ENCODE peak calls at places on chromosomes 4 and X, in four cellular contexts. J is foreskin keratinocyte, Z is cardiac muscle cell, U is psoas muscle. X is an unnamed sample.

GRCh38 chr4:184347251-184348239 is 126.8 kb downstream of the IRF2 start:
- DNase-seq in Z (peak), U (peak), J (peak), X (peak)

GRCh38 chr4:38078590-38079381 is 118.6 kb downstream of the PTTG2 start:
- DNase-seq in J (peak), U (no peak), Z (no peak), X (no peak)

GRCh38 chrX:12330841-12331240 is 192.6 kb downstream of the FRMPD4 start:
- DNase-seq in Z (no peak), U (no peak), J (no peak), X (no peak)

GRCh38 chr4:122621010-122621616 is at the start of gene IL21:
- DNase-seq in Z (no peak), J (no peak), U (no peak), X (no peak)

GRCh38 chr4:67746797-67747495 is 7.2 kb downstream of the GNRHR start:
- DNase-seq in J (no peak), U (no peak), Z (peak), X (no peak)

GRCh38 chr4:68904786-68905185 is 46.8 kb downstream of the UGT2A3 start:
- DNase-seq in J (peak), Z (no peak), U (no peak), X (no peak)

GRCh38 chr4:39889226-39889625 is 88.5 kb downstream of the PDS5A start:
- DNase-seq in Z (no peak), U (no peak), J (no peak), X (no peak)

GRCh38 chrX:154515803-154516654 is at the start of gene FAM3A:
- DNase-seq in U (peak), J (peak), Z (peak), X (peak)

GRCh38 chr4:109600431-109600830 is 40.4 kb downstream of the MCUB start:
- DNase-seq in Z (no peak), U (no peak), J (no peak), X (no peak)

GRCh38 chrX:106201502-106202178 is 33.5 kb downstream of the PWWP3B start:
- DNase-seq in U (no peak), J (no peak), Z (peak), X (no peak)

GRCh38 chr4:172982151-172982590 is 186.4 kb upstream of the GALNT7 start:
- DNase-seq in U (no peak), J (peak), Z (no peak), X (no peak)

GRCh38 chrX:7110821-7111276 is 36.7 kb upstream of the STS start:
- DNase-seq in J (no peak), Z (no peak), U (no peak), X (no peak)

GRCh38 chr4:15385928-15386327 is 41.9 kb upstream of the C1QTNF7 start:
- DNase-seq in J (no peak), U (peak), Z (no peak), X (peak)

GRCh38 chr4:149344436-149344835 is 471.2 kb downstream of the IQCM start:
- DNase-seq in J (peak), U (no peak), Z (no peak), X (no peak)

GRCh38 chr4:153233761-153234371 is 29.6 kb downstream of the TRIM2 start:
- DNase-seq in Z (no peak), U (no peak), J (peak), X (no peak)

GRCh38 chr4:1600811-1601532 is 83.1 kb downstream of the FAM53A start:
- DNase-seq in J (no peak), U (no peak), Z (no peak), X (peak)
- TF ChIP-seq CTCF in J (no peak), U (no peak), Z (no peak), X (no peak)

GRCh38 chr4:1285790-1286553 is 3.7 kb upstream of the MAEA start:
- DNase-seq in J (no peak), U (no peak), Z (no peak), X (no peak)
- TF ChIP-seq CTCF in J (peak), U (no peak), Z (no peak), X (no peak)

GRCh38 chr4:26179316-26179760 is 141.5 kb upstream of the RBPJ start:
- DNase-seq in J (no peak), Z (no peak), U (no peak), X (no peak)
- TF ChIP-seq CTCF in J (no peak), Z (no peak), U (no peak), X (no peak)

GRCh38 chr4:80619070-80619674 is 283.6 kb downstream of the CFAP299 start:
- DNase-seq in Z (no peak), U (no peak), J (no peak), X (no peak)
- TF ChIP-seq CTCF in Z (peak), U (no peak), J (peak), X (no peak)

GRCh38 chrX:77009691-77010090 is 437.5 kb upstream of the FGF16 start:
- DNase-seq in U (no peak), Z (no peak), J (peak), X (no peak)
- TF ChIP-seq CTCF in U (no peak), Z (no peak), J (no peak), X (no peak)

DNA sequence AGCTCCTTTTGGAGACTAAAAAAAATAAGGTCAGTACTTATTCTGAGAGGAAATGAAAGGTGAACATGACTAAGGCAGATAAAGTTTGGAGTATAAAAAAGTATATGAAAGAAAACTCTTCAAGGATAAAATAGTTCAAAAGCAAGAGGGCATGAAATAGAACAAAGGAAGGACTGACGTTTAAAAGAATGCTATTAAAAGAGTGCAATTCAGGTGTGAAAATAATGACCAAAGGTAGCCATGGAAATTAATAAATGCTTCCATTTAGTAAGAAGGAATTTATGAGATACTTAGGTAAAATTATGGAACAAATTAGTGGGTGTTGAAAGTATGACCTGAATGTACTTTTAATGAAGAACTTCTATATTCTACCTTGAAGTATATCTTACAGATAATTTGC is 128.2 kb upstream of the WDFY3 start:
- DNase-seq in Z (no peak), J (no peak), U (no peak), X (no peak)
- TF ChIP-seq CTCF in Z (no peak), J (no peak), U (no peak), X (no peak)